ENCODE peak calls at places on chromosomes 4 and X, in nine cellular contexts. G is hypothalamus, I is HFF-Myc, C is tibial artery, P is MCF 10A, M is posterior cingulate gyrus, S is HS-5, Y is MV-4-11, H is GM10248. W is an unnamed sample.

GRCh38 chr4:98749206-98749605 is 90.8 kb upstream of the TSPAN5 start:
- DNase-seq in P (no peak), M (no peak), Y (no peak), S (no peak), I (no peak), H (no peak), C (no peak), G (no peak), W (peak; percentile 35)

GRCh38 chrX:97790850-97791249 is 907.1 kb downstream of the RPA4 start:
- DNase-seq in P (no peak), M (no peak), S (no peak), C (no peak), Y (peak; percentile 62), I (no peak), G (no peak), H (no peak), W (no peak)

GRCh38 chr4:177484613-177485021 is 42.4 kb upstream of the AGA start:
- DNase-seq in Y (no peak), P (peak; percentile 78), I (peak; percentile 52), M (no peak), S (peak; percentile 78), C (no peak), H (no peak), G (no peak), W (peak; percentile 94)

GRCh38 chr4:2930135-2930805 is 32.9 kb downstream of the NOP14 start:
- DNase-seq in Y (no peak), G (no peak), I (no peak), H (no peak), S (no peak), P (no peak), M (no peak), C (peak; percentile 63), W (no peak)

GRCh38 chr4:128371004-128371777 is 83.6 kb upstream of the PGRMC2 start:
- DNase-seq in H (no peak), S (no peak), Y (no peak), I (no peak), M (no peak), P (no peak), C (no peak), G (no peak), W (peak; percentile 98)

GRCh38 chr4:84151574-84151973 is 347.5 kb downstream of the NKX6-1 start:
- DNase-seq in I (no peak), S (no peak), H (no peak), P (peak; percentile 26), M (no peak), Y (no peak), G (no peak), C (no peak), W (no peak)

GRCh38 chrX:44937606-44938005 is 64.6 kb downstream of the KDM6A start:
- DNase-seq in H (no peak), G (no peak), P (no peak), S (no peak), I (no peak), C (no peak), Y (no peak), M (no peak), W (no peak)

GRCh38 chr4:54914781-54915180 is 210.6 kb downstream of the KDR start:
- DNase-seq in M (no peak), Y (no peak), C (no peak), S (no peak), G (no peak), I (no peak), P (no peak), H (no peak), W (no peak)

GRCh38 chr4:94728056-94728766 is 29.5 kb upstream of the BMPR1B start:
- DNase-seq in H (no peak), P (no peak), C (no peak), M (no peak), G (no peak), S (no peak), I (peak; percentile 20), Y (no peak), W (peak; percentile 65)

GRCh38 chr4:156663663-156664062 is 307.9 kb downstream of the PDGFC start:
- DNase-seq in M (no peak), H (no peak), G (no peak), Y (no peak), C (no peak), P (no peak), S (no peak), I (no peak), W (no peak)

GRCh38 chr4:159823743-159824142 is 720.9 kb downstream of the RAPGEF2 start:
- DNase-seq in C (no peak), S (peak; percentile 28), M (no peak), P (no peak), Y (no peak), I (no peak), H (no peak), G (no peak), W (no peak)

GRCh38 chrX:135354288-135354687 is 45.0 kb downstream of the ETDC start:
- DNase-seq in P (no peak), Y (no peak), G (no peak), H (no peak), S (no peak), M (no peak), C (no peak), I (no peak), W (no peak)

GRCh38 chr4:41069268-41069667 is 145.1 kb downstream of the APBB2 start:
- DNase-seq in Y (no peak), P (no peak), S (no peak), M (no peak), C (no peak), I (no peak), G (no peak), H (no peak), W (peak; percentile 54)

GRCh38 chrX:40094900-40095587 is 2.7 kb downstream of the BCOR start:
- DNase-seq in I (no peak), P (no peak), M (no peak), H (no peak), C (no peak), Y (no peak), G (no peak), S (no peak), W (no peak)

GRCh38 chrX:65997978-65998717 is 41.7 kb downstream of the VSIG4 start:
- DNase-seq in H (no peak), S (no peak), I (no peak), P (no peak), M (no peak), C (no peak), Y (peak; percentile 97), G (no peak), W (no peak)

GRCh38 chr4:27013012-27013411 is 152.4 kb downstream of the STIM2 start:
- DNase-seq in Y (no peak), H (no peak), I (no peak), P (no peak), G (no peak), S (no peak), M (no peak), C (no peak), W (no peak)

GRCh38 chrX:122943918-122944317 is 240.2 kb upstream of the GRIA3 start:
- DNase-seq in Y (no peak), I (no peak), C (no peak), P (peak; percentile 82), S (no peak), G (no peak), M (no peak), H (no peak), W (peak; percentile 13)

GRCh38 chr4:26179316-26179760 is 141.5 kb upstream of the RBPJ start:
- DNase-seq in H (peak; percentile 37), S (no peak), P (no peak), M (no peak), I (no peak), Y (no peak), C (no peak), G (no peak), W (no peak)

GRCh38 chr4:161581262-161581661 is 582.5 kb downstream of the FSTL5 start:
- DNase-seq in I (no peak), G (no peak), C (no peak), S (no peak), H (no peak), M (no peak), Y (peak; percentile 93), P (no peak), W (peak; percentile 51)

GRCh38 chr4:2794707-2795557 is 2.0 kb downstream of the SH3BP2 start:
- DNase-seq in S (no peak), P (peak; percentile 71), H (no peak), Y (peak; percentile 19), I (no peak), M (no peak), G (peak; percentile 52), C (peak; percentile 82), W (peak; percentile 85)

GRCh38 chr4:7263166-7263565 is 70.8 kb downstream of the SORCS2 start:
- DNase-seq in S (no peak), P (no peak), C (no peak), G (no peak), Y (no peak), M (no peak), H (no peak), I (no peak), W (no peak)

GRCh38 chr4:22515145-22515887 is 550 bp downstream of the ADGRA3 start:
- DNase-seq in I (peak; percentile 54), M (peak; percentile 26), Y (peak; percentile 36), C (peak; percentile 79), G (peak; percentile 59), P (peak; percentile 82), S (no peak), H (peak; percentile 30), W (peak; percentile 52)

GRCh38 chr4:108586778-108587177 is 33.6 kb upstream of the RPL34 start:
- DNase-seq in C (no peak), H (no peak), G (no peak), P (no peak), M (no peak), Y (no peak), S (no peak), I (no peak), W (no peak)

GRCh38 chr4:80309301-80310004 is 26.1 kb upstream of the CFAP299 start:
- DNase-seq in P (peak; percentile 75), Y (no peak), H (no peak), G (no peak), I (peak; percentile 56), C (no peak), S (peak; percentile 78), M (no peak), W (peak; percentile 90)

GRCh38 chr4:62250100-62250499 is 1050.0 kb downstream of the ADGRL3 start:
- DNase-seq in Y (no peak), P (no peak), M (no peak), H (no peak), S (no peak), I (no peak), G (no peak), C (no peak), W (no peak)

GRCh38 chr4:84967292-84967651 is 782 bp upstream of the WDFY3 start:
- DNase-seq in H (no peak), I (no peak), G (no peak), P (peak; percentile 29), C (no peak), M (no peak), Y (no peak), S (no peak), W (peak; percentile 40)

GRCh38 chr4:134388351-134388750 is 186.8 kb upstream of the PABPC4L start:
- DNase-seq in G (no peak), I (no peak), Y (no peak), M (no peak), C (no peak), S (no peak), H (no peak), P (no peak), W (no peak)

GRCh38 chr4:22733816-22734215 is 41.1 kb downstream of the GBA3 start:
- DNase-seq in H (no peak), P (no peak), Y (no peak), G (no peak), C (no peak), I (no peak), S (no peak), M (no peak), W (no peak)

GRCh38 chr4:83217721-83218522 is 66.7 kb downstream of the COQ2 start:
- DNase-seq in I (no peak), H (peak; percentile 82), M (no peak), P (no peak), C (no peak), Y (peak; percentile 91), S (no peak), G (no peak), W (no peak)

W was measured in AG10803.